ENCODE peak calls at places on chromosomes 11 and 22, in four cellular contexts. V, J, L and K are unnamed samples.

GRCh38 chr22:50293441-50294318 is 13.8 kb downstream of the PLXNB2 start:
- DNase-seq in V (peak; percentile 62), J (peak; percentile 95), L (peak; percentile 71), K (peak; percentile 33)

GRCh38 chr11:67356551-67356866 is 3.2 kb upstream of the POLD4 start:
- DNase-seq in V (no peak), J (no peak), L (no peak), K (no peak)

GRCh38 chr11:5631426-5631825 is 6.6 kb downstream of the TRIM34 start:
- DNase-seq in V (no peak), J (no peak), L (no peak), K (no peak)

GRCh38 chr22:44357296-44357961 is 44.7 kb upstream of the SHISAL1 start:
- DNase-seq in V (peak; percentile 20), J (peak; percentile 31), L (no peak), K (no peak)

GRCh38 chr11:7031346-7031957 is 11.2 kb downstream of the NLRP14 start:
- DNase-seq in V (no peak), J (no peak), L (no peak), K (no peak)

GRCh38 chr22:42688241-42688913 is 32.3 kb downstream of the A4GALT start:
- DNase-seq in V (peak; percentile 86), J (peak; percentile 88), L (peak; percentile 84), K (peak; percentile 90)

GRCh38 chr11:6539748-6540268 is 42.7 kb downstream of the DNHD1 start:
- DNase-seq in V (peak; percentile 15), J (no peak), L (no peak), K (no peak)

GRCh38 chr11:69813839-69814238 is 5.4 kb downstream of the FGF3 start:
- DNase-seq in V (no peak), J (no peak), L (no peak), K (no peak)

GRCh38 chr22:42651134-42651533 is 1.9 kb upstream of the CYB5R3 start:
- DNase-seq in V (no peak), J (no peak), L (peak; percentile 50), K (peak; percentile 47)

GRCh38 chr22:36022162-36022561 is 6.5 kb downstream of the RBFOX2 start:
- DNase-seq in V (no peak), J (no peak), L (no peak), K (peak; percentile 37)

GRCh38 chr22:38824587-38824986 is 19.2 kb downstream of the NPTXR start:
- DNase-seq in V (no peak), J (peak; percentile 56), L (peak; percentile 67), K (peak; percentile 44)

GRCh38 chr11:103877221-103877620 is 159.2 kb upstream of the DDI1 start:
- DNase-seq in V (no peak), J (no peak), L (peak; percentile 14), K (no peak)

GRCh38 chr11:99171330-99171729 is 150.6 kb downstream of the CNTN5 start:
- DNase-seq in V (no peak), J (no peak), L (peak; percentile 60), K (no peak)

GRCh38 chr22:22753526-22754267 is 109.3 kb downstream of the GGTLC2 start:
- DNase-seq in V (peak; percentile 70), J (peak; percentile 70), L (peak; percentile 62), K (peak; percentile 35)

GRCh38 chr11:82043316-82043715 is 690.3 kb downstream of the FAM181B start:
- DNase-seq in V (no peak), J (no peak), L (no peak), K (no peak)

GRCh38 chr22:24290459-24290858 is 19.8 kb downstream of the SPECC1L start:
- DNase-seq in V (no peak), J (no peak), L (no peak), K (no peak)

GRCh38 chr11:68470304-68470811 is 9.8 kb downstream of the PPP6R3 start:
- DNase-seq in V (peak; percentile 62), J (no peak), L (no peak), K (no peak)

GRCh38 chr22:33851240-33851639 is 69.0 kb downstream of the LARGE1 start:
- DNase-seq in V (no peak), J (no peak), L (peak; percentile 7), K (peak; percentile 62)

GRCh38 chr11:128520886-128521696 is 66.3 kb downstream of the ETS1 start:
- DNase-seq in V (no peak), J (peak; percentile 54), L (no peak), K (no peak)

DNA sequence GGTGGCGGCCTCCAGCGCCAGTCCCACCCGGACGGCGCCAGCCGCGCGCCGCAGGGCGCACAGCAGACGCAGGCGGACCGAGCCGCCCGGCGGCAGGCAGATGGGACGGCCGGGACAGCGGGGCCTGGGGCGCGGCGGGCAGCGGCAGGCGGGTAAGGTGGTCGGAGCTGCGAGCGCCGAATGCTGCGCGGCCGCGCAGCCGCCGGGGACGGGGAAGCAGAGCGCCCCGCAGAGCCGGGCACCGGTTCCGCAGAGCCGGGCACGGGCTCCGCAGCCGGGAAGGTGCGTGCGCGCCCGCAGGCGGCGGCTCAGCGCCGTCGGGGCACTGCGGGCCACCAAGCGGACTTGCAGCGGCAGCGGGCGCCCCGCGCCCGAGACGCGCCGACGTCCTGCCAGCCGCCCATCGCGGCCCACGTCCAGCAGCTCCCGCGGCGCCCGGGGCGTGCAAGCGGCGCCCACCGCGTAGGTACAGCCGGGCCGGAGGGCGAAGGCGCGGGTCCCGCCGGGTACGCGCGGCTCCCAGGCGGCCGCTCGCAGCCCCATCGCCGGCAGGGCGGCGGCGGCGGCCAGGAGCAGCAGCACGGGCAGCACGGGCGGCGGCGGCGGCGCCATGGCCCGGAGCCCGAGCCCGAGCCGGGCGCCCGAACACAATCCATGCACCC is 730 bp downstream of the CELSR1 start:
- DNase-seq in V (no peak), J (no peak), L (no peak), K (no peak)
- H3K4me3 ChIP-seq in V (no peak overlapping the region), J (no peak overlapping the region), L (peak overlapping the region; percentile 67), K (peak overlapping the region; percentile 48)

DNA sequence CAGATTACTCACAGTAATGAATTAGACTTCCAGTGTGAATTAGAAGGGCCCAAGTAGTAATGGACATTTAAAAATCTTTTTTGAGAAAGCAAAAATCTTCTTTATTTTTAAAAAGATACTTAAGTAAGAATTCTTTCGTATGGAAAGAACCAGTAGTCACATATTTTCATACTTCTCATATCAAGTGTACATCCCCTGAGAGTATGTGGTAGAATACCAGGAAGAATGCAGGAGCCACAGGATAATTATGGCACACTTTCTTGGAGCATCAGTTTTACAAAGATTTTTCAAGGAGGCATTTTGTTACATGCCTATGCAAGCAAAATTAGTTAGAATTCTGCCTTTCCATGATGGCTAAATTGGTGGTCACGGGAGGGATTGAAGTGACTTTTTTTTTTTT is 28.2 kb downstream of the POLD3 start:
- DNase-seq in V (no peak), J (no peak), L (no peak), K (no peak)
- H3K36me3 ChIP-seq in V (peaks cover 51% of the 10 kb centered on the region), J (no peaks in the 10 kb centered on the region), L (peaks cover 26% of the 10 kb centered on the region), K (peaks cover 1% of the 10 kb centered on the region)

GRCh38 chr22:31508536-31508935 is 12.2 kb downstream of the SFI1 start:
- DNase-seq in V (no peak), J (no peak), L (no peak), K (no peak)
- TF ChIP-seq CTCF in V (no peak), J (no peak), L (no peak), K (no peak)

DNA sequence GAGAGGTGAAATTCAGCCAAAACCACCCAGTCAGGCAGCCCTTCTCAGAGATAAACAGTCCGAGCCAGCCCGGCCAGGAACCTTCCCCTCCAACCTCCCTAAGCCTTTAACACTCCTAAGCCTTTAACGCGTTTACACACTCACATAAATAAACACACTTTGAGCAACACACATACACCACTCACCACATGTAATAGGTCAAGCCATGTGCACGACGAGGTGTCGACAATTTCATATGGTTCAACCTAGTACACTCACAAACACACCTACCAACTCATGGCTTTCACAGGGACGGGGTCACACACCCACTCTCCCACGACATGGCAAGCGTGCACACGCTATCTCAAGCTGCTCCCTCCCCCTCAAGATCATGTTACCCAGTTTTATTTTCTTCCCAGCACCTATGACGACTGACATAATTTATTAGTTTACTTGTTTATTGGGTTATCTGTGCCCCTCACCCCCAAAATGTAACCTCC is 15.5 kb downstream of the SLC43A1 start:
- DNase-seq in V (no peak), J (no peak), L (no peak), K (no peak)
- H3K4me3 ChIP-seq in V (no peak overlapping the region), J (no peak overlapping the region), L (peak overlapping the region; percentile 43), K (peak overlapping the region; percentile 28)

GRCh38 chr11:33699515-33700424 is 856 bp downstream of the C11orf91 start:
- DNase-seq in V (no peak), J (no peak), L (no peak), K (no peak)
- H3K36me3 ChIP-seq in V (no peaks in the 10 kb centered on the region), J (no peaks in the 10 kb centered on the region), L (no peaks in the 10 kb centered on the region), K (no peaks in the 10 kb centered on the region)

GRCh38 chr11:100980156-100980555 is 149.5 kb downstream of the PGR start:
- DNase-seq in V (no peak), J (no peak), L (peak; percentile 56), K (peak; percentile 42)
- TF ChIP-seq CTCF in V (peak; percentile 48), J (peak; percentile 31), L (peak; percentile 75), K (peak; percentile 12)

DNA sequence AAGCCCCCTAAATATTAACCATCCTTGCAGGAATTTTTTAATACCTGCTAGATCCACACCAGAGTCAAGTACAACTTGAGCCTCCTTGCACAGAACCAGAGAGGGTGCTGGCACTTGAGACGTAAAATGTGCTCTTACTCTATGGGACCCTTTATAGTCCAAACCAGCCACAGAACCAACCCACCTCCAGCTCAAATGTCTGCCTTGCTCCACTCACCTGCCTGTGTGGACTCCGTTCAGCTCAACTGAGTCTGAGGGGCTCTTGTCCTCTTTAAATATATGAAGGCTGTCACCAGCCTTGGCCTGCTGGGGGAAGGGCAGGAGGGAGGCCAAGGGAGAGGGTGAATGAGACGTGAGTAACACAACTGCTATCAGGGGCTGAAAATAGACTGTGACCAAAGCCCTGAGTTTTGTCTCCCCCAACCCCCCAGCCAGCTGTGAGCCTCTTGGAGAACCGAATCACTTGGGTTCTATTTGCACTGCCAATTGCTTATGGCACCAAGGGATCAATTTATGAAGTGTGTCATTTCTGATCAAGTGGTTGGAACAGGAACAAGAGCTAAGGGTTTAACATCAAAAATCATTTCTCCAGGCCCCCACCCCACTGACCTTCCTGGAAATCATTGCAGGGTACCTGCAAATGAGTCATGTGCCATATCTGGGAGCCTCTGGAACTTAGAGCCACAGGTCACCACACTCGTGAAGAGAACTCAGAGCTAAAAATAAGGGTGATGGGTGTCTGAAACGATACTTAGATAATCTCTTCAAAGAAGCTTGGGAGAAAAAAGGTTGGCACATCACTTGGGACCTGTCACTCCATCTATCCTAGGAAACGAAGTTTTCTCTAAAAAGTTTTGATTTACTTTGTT is at the start of gene CSRP3:
- DNase-seq in V (no peak), J (no peak), L (no peak), K (no peak)
- H3K4me3 ChIP-seq in V (no peak within 1 kb of the TSS), J (no peak within 1 kb of the TSS), L (no peak within 1 kb of the TSS), K (no peak within 1 kb of the TSS)

DNA sequence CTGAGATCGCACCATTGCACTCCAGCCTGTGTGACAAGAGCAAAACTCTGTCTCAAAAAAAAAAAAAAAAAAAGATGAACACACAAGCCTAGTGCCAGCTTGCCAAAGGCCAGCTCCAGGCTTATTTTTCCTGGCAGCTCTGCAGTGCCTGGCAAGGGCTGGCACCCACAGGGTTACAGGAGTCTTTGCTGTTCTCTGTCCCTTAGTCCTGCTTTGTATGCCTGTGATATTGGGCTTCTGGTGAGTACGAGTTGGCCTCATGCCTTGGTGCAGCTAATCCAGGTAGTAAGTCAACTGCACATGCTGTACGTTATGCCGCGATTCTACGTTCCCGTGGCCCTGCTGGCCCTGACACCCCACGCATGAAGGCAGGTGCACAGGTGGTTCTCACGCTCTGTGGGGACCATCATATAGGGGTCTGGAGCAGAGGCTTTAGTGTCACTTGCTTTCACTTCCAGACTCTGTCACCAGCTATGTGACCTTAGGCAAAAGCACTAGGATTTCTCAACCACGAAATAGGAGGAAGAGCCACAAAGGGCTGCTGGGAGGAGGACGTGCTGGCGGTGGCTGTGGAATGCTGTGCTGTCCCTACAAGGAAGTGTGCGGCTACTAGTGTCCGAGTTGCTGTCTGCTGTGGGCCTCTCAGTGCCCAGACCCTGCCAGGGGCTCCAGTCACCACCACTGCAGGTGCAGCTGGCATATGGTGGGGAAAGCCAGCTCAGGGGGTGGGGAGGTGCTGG is 21.4 kb upstream of the RASL10A start:
- DNase-seq in V (no peak), J (peak; percentile 91), L (no peak), K (no peak)
- H3K36me3 ChIP-seq in V (peaks cover 70% of the 10 kb centered on the region), J (peaks cover 7% of the 10 kb centered on the region), L (peaks cover 27% of the 10 kb centered on the region), K (peaks cover 20% of the 10 kb centered on the region)